ENCODE peak calls at places on chromosome 6, in six cellular contexts. J, P, I, N, D and O are unnamed samples.
A peak's percentile ranks its signal among the peaks of the same experiment; 100 is the strongest.

GRCh38 chr6:131784561-131784960 is 23.3 kb upstream of the ENPP1 start:
- DNase-seq in J (no peak), P (no peak), I (no peak), N (no peak), D (no peak), O (no peak)

GRCh38 chr6:152532556-152533422 is 104.4 kb downstream of the SYNE1 start:
- DNase-seq in J (no peak), P (no peak), I (no peak), N (no peak), D (no peak), O (no peak)

GRCh38 chr6:105835373-105835772 is 250.8 kb upstream of the PRDM1 start:
- DNase-seq in J (peak; percentile 83), P (peak; percentile 56), I (peak; percentile 40), N (peak; percentile 21), D (no peak), O (no peak)

GRCh38 chr6:136113736-136114173 is 136.4 kb downstream of the MTFR2 start:
- DNase-seq in J (peak; percentile 76), P (no peak), I (no peak), N (no peak), D (no peak), O (peak; percentile 31)

GRCh38 chr6:72216222-72217106 is 330.1 kb downstream of the RIMS1 start:
- DNase-seq in J (no peak), P (no peak), I (no peak), N (no peak), D (no peak), O (no peak)

GRCh38 chr6:139655783-139656705 is 281.6 kb upstream of the CITED2 start:
- DNase-seq in J (no peak), P (no peak), I (no peak), N (peak; percentile 23), D (no peak), O (peak; percentile 79)

GRCh38 chr6:31888281-31889258 is 8.9 kb downstream of the EHMT2 start:
- DNase-seq in J (peak; percentile 46), P (no peak), I (peak; percentile 67), N (no peak), D (no peak), O (no peak)

GRCh38 chr6:90078513-90079289 is 184.4 kb downstream of the GJA10 start:
- DNase-seq in J (peak; percentile 79), P (no peak), I (peak; percentile 15), N (no peak), D (no peak), O (no peak)

GRCh38 chr6:36423101-36423824 is 19.4 kb downstream of the PXT1 start:
- DNase-seq in J (peak; percentile 99), P (peak; percentile 91), I (peak; percentile 100), N (peak; percentile 95), D (peak; percentile 85), O (peak; percentile 90)

GRCh38 chr6:53961679-53962370 is 149.4 kb upstream of the MLIP start:
- DNase-seq in J (no peak), P (no peak), I (no peak), N (no peak), D (no peak), O (peak; percentile 9)

GRCh38 chr6:53962631-53963030 is 148.6 kb upstream of the MLIP start:
- DNase-seq in J (no peak), P (no peak), I (no peak), N (no peak), D (no peak), O (no peak)

GRCh38 chr6:53960311-53960710 is 150.9 kb upstream of the MLIP start:
- DNase-seq in J (no peak), P (no peak), I (no peak), N (no peak), D (no peak), O (no peak)

GRCh38 chr6:53956804-53957203 is 154.4 kb upstream of the MLIP start:
- DNase-seq in J (no peak), P (no peak), I (no peak), N (no peak), D (no peak), O (no peak)

DNA sequence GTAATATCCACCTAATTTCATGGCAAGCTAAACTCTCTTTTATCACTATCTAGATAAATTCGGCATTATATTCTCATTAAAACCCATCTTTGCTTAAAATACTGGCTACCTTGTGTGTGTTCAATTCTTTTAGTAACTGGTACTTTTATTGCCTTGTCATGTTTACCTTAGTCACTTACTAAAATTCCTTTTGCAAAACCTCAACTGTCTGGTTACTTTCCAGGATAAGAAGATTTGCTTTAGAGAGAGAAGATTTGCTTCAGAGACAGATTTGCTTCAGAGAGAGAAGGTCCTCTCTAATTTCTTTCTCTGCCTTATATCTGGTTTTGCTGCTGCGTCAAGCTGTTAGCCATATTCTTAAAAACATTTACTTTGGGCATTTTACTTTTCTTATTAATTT is 151.5 kb upstream of the MLIP start:
- DNase-seq in J (no peak), P (no peak), I (no peak), N (no peak), D (no peak), O (no peak)
- TF ChIP-seq POLR2A in J (no peak), P (no peak), I (no peak), N (no peak), D (no peak), O (no peak)

DNA sequence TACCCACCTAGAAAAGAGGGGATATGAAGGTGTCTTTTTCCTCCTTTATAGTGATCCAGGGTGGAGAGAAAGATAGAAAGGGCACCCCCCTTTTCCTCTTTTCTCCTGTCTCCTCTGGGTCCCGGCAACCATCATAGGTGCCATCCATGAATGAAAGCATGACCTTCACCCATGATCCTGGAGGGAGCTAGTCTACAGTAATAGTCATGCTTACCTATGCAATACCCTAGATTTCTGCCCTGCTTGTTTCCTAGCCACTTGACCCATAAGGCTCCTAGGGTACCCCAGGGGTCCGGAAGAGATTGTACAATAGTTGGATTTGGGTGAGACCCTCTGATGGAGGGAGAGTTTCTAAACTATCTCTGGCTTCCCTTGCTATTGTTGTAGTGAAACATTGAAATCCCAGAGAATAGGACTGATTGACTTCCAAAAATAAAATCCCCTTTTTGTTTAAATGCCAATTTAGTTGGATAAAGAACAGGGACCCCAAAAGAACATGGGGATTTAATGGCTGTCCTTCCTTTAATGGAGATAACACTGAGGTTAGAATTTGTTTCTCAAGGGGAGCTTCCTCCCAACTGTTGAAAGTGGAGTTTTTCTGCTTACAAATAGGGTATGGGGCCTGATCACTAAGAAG is 366.8 kb upstream of the KHDRBS2 start:
- DNase-seq in J (peak; percentile 26), P (no peak), I (peak; percentile 5), N (peak; percentile 15), D (no peak), O (peak; percentile 3)
- TF ChIP-seq MAX in J (no peak), P (no peak), I (no peak), N (no peak), D (no peak), O (no peak)

DNA sequence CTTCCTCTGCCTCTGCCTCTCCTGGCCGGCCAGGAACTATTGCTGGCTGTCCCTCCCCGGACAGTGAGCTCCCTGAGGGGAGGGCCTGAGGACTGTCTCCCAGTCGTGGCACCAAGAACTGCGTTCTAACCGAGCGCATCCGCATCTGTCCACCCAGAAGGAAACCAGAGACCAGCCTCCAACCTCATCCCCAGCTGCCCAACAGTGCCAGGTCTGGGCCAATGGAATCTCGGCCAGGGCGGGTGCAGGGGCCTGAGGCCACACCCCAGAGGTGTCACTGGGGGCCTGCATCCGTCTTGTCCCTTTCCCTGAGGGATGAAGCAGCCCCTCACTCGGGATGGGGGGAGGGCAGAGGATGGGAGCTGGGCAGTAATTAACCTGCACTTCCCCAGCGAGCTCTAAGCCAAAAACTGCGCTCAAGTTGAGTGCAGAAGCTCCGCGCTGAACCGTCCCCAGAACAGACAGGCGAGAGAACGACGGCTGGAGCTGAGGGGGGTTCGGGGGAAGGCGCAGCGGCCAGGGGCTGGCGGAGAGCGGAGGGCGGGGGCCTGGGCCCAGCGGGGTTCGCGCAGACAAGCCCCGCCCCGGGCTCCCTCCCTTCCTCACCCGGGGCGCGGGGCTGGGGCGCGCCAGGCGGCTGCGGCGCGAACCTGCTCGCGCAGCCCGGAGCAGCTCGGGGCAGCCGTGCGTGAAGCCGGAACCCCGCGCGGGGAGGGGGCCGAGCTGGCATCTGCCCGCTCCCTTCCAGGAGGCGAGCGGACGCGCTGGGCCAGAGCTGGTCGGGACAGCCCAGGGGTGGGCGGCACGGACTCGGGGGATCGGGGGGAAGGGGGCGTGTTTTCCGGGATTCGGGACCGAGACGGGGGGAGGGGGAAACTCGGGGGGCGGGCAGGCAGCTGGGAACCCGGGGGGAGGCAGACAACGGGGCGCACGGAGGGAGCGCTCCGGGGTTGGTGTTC is 1.4 kb downstream of the TFEB start:
- DNase-seq in J (peak; percentile 78), P (no peak), I (peak; percentile 96), N (peak; percentile 36), D (peak; percentile 63), O (peak; percentile 85)
- TF ChIP-seq POLR2A in J (no peak), P (no peak), I (no peak), N (no peak), D (peak; percentile 80), O (peak; percentile 8)

GRCh38 chr6:137970368-137970767 is 103.3 kb downstream of the TNFAIP3 start:
- DNase-seq in J (peak; percentile 59), P (no peak), I (no peak), N (no peak), D (no peak), O (no peak)

GRCh38 chr6:137969874-137970273 is 102.8 kb downstream of the TNFAIP3 start:
- DNase-seq in J (no peak), P (no peak), I (no peak), N (no peak), D (no peak), O (no peak)

GRCh38 chr6:137968468-137968804 is 101.4 kb downstream of the TNFAIP3 start:
- DNase-seq in J (no peak), P (no peak), I (no peak), N (no peak), D (no peak), O (no peak)

GRCh38 chr6:137968901-137969300 is 101.8 kb downstream of the TNFAIP3 start:
- DNase-seq in J (peak; percentile 82), P (no peak), I (peak; percentile 32), N (no peak), D (no peak), O (no peak)

DNA sequence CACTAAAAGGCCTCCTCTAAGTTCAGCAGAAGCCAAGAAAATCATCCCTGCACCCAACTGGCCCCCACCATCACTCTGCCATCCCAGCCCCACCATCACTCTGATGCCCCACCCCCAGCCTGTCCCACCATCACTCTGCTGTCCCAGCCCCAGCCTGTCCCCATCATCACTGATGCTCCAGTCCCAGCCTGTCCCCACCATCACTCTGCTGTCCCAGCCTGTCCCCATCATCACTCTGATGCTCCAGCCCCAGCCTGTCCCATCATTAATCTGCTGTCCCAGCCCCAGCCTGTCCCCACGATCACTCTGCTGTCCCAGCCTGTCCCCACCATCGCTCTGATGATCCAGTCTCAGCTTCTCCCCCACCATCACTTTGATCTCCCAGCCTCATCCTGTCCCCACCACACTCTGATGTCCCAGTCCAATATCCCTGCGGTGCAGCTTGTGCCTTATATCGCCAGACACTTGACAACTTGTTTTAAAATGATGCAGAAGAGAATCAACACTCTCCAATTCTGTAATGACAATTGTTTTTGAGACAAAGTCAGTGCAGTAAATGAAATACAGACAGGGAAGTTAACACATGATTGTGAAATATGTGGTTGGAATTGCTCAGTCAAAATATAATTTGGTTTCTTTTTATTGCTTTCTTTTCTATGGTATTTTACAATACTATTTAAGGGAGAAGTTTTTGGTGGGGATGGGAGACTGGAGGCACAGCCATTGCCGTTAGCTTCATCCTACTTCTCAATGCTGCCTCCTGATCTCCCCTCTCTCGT is 100.8 kb downstream of the TNFAIP3 start:
- DNase-seq in J (peak; percentile 90), P (no peak), I (no peak), N (no peak), D (no peak), O (no peak)
- TF ChIP-seq MAX in J (no peak), P (no peak), I (no peak), N (no peak), D (no peak), O (no peak)